ENCODE peak calls at places on chromosome 21, in four cellular contexts. Q is HFF-Myc, C is lower leg skin, U is breast epithelium. V is an unnamed sample.

GRCh38 chr21:41634211-41634694 is 126.3 kb upstream of the TMPRSS2 start:
- DNase-seq in Q (no peak), C (no peak), U (peak; percentile 92), V (no peak)

GRCh38 chr21:34642211-34643075 is 26.4 kb upstream of the CLIC6 start:
- DNase-seq in Q (no peak), C (no peak), U (no peak), V (no peak)

GRCh38 chr21:28742527-28742926 is 250.2 kb downstream of the LTN1 start:
- DNase-seq in Q (no peak), C (no peak), U (no peak), V (no peak)

GRCh38 chr21:45996311-45997204 is 15.0 kb downstream of the COL6A1 start:
- DNase-seq in Q (no peak), C (no peak), U (peak; percentile 6), V (no peak)

GRCh38 chr21:41648591-41649031 is 118.2 kb downstream of the RIPK4 start:
- DNase-seq in Q (no peak), C (no peak), U (peak; percentile 54), V (no peak)

GRCh38 chr21:29656504-29657227 is 283.1 kb downstream of the GRIK1 start:
- DNase-seq in Q (peak; percentile 35), C (no peak), U (no peak), V (no peak)

GRCh38 chr21:45970674-45971486 is 10.7 kb upstream of the COL6A1 start:
- DNase-seq in Q (no peak), C (no peak), U (no peak), V (no peak)

GRCh38 chr21:46145159-46145839 is 10.1 kb downstream of the FTCD start:
- DNase-seq in Q (no peak), C (no peak), U (no peak), V (no peak)

GRCh38 chr21:19648376-19648775 is 1244.8 kb upstream of the TMPRSS15 start:
- DNase-seq in Q (no peak), C (no peak), U (no peak), V (no peak)

GRCh38 chr21:16113052-16113715 is 383.4 kb downstream of the USP25 start:
- DNase-seq in Q (no peak), C (no peak), U (no peak), V (no peak)

GRCh38 chr21:15064576-15065380 is at the start of gene NRIP1:
- DNase-seq in Q (peak; percentile 48), C (peak; percentile 86), U (peak; percentile 82), V (peak; percentile 72)

GRCh38 chr21:16913010-16913409 is 599.8 kb upstream of the CXADR start:
- DNase-seq in Q (no peak), C (no peak), U (no peak), V (no peak)

GRCh38 chr21:31222142-31222541 is 121.9 kb downstream of the TIAM1 start:
- DNase-seq in Q (peak; percentile 1), C (no peak), U (no peak), V (no peak)

GRCh38 chr21:41933259-41934079 is 20.3 kb downstream of the C2CD2 start:
- DNase-seq in Q (no peak), C (no peak), U (peak; percentile 81), V (no peak)

GRCh38 chr21:29499734-29500343 is 201.1 kb downstream of the BACH1 start:
- DNase-seq in Q (peak; percentile 17), C (no peak), U (no peak), V (no peak)

DNA sequence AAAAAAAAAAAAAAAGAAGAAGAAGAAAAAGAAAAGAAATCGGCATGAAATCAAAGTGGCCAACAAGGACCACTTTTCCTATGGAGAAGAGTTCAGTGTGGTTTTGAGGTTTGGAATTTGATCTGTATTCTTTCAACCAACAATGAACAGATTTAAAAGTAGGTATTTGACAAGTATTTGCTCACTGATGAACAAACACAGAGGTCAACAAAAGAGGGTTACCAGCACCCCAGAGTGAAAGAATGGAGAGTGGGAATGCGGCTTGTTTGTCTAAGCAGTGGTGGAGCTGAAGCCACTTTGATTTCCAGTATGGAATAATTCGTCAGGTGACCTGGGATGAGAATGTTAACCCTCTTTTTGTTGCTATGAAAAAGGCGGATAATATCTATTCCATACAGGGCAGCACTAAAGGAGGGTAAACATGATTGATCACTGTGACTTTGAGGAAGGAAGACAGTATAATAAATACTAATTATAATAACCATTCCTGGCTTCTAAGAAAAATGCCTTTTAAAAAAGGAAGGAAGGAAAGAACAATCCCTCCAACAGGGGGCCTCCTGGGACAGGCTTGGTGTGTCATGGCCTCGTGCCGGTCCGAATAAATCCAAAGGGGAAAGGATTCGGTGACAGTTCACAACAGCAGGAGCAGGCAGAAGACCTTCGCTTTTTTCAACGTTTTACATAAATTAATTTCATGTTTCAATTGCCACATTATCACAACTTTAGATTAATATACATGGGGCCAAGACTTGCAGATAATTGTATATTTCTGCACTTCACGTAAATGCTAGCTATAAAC is 37.2 kb upstream of the SIM2 start:
- DNase-seq in Q (no peak), C (no peak), U (no peak), V (no peak)
- TF ChIP-seq CTCF in Q (peak; percentile 57), C (no peak), U (no peak), V (peak; percentile 27)

DNA sequence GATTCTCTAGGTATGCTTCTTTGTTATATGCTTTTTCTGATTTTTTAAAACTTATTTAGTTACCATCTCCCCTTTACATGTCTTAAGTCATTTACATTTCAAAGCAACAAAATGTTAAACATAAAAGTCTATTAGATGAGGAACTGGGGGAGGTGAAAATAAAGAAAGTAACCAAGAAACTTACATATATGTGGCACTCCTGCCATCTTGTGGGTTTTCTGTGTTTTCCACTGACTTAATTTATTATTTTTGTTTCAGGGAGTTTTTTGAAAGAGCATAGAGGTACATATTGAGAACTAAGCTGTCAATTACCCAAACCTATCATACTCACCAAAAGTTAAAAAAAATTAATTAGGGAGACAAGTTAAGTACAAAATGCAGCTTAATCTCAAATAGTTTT is 1531.1 kb downstream of the MRPL39 start:
- DNase-seq in Q (no peak), C (no peak), U (no peak), V (no peak)
- TF ChIP-seq CTCF in Q (no peak), C (no peak), U (no peak), V (no peak)

DNA sequence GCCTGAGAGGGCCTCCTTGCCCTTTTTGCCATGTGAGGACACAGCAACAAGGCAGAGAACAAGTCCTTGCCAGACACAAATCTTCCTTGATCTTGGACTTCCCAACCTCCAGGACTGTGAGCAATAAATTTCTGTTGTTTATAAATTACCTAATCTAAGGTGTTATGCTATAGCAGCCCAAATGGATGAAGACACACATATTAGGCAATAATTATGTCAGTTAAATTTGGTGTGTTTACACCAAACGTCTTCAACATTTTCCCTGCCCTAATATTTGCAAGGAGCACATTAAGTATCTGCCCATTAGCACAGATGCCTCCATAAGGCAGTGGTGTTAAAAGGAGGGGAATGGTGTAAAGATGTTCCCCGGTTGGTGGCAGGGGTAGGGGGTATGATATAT is 94.8 kb downstream of the ETS2 start:
- DNase-seq in Q (no peak), C (no peak), U (no peak), V (no peak)
- TF ChIP-seq CTCF in Q (no peak), C (no peak), U (no peak), V (no peak)

GRCh38 chr21:36320421-36321324 is 676 bp downstream of the MORC3 start:
- DNase-seq in Q (no peak), C (peak; percentile 69), U (peak; percentile 51), V (peak; percentile 76)

GRCh38 chr21:36321325-36322082 is 1.5 kb downstream of the MORC3 start:
- DNase-seq in Q (no peak), C (no peak), U (no peak), V (no peak)

GRCh38 chr21:36322083-36322424 is 2.1 kb downstream of the MORC3 start:
- DNase-seq in Q (no peak), C (no peak), U (no peak), V (no peak)

GRCh38 chr21:36316872-36317484 is 3.0 kb upstream of the MORC3 start:
- DNase-seq in Q (no peak), C (no peak), U (no peak), V (no peak)

DNA sequence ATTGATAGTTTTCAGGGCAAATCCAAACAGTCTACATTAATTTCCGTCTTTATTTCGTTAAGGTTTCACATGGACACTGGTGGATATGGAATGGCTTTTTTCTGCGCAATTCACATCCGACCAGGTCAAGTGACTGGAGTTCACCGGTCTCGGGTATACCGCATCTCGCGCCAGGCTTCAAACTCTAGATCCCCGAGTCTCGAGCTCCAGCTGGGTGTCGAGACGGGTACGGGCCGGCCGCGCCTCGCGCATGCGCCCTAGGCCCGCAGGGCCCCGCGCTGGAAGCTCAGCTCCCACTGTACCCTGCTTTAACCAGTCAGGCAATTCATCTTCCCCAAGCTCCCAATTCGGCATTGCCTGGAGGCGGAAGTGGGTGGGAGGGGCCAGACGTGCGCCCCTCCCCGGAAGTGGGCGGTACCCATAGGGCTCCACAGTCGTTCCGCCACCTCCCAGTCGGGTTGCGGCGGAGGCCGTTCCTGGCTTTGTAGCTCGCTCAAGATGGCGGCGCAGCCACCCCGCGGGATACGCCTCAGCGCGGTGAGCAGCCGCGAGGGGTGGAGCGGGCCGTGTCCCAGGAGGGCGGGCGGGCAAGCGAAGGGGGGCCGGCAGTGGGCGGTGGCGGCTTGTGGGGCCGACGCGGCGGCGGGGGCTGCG is at the start of gene MORC3:
- DNase-seq in Q (peak; percentile 98), C (peak; percentile 98), U (peak; percentile 98), V (peak; percentile 99)
- TF ChIP-seq CTCF in Q (no peak), C (no peak), U (no peak), V (no peak)

GRCh38 chr21:44761011-44761729 is 40.5 kb downstream of the UBE2G2 start:
- DNase-seq in Q (no peak), C (no peak), U (no peak), V (peak; percentile 39)
- TF ChIP-seq CTCF in Q (peak; percentile 44), C (no peak), U (no peak), V (peak; percentile 23)

GRCh38 chr21:44740721-44741120 is 29.3 kb upstream of the TSPEAR start:
- DNase-seq in Q (no peak), C (no peak), U (no peak), V (no peak)

GRCh38 chr21:44741921-44742320 is 30.5 kb upstream of the TSPEAR start:
- DNase-seq in Q (no peak), C (no peak), U (no peak), V (no peak)

GRCh38 chr21:44739316-44739715 is 27.9 kb upstream of the TSPEAR start:
- DNase-seq in Q (no peak), C (no peak), U (no peak), V (no peak)

GRCh38 chr21:44738621-44739020 is 27.2 kb upstream of the TSPEAR start:
- DNase-seq in Q (no peak), C (no peak), U (no peak), V (no peak)

DNA sequence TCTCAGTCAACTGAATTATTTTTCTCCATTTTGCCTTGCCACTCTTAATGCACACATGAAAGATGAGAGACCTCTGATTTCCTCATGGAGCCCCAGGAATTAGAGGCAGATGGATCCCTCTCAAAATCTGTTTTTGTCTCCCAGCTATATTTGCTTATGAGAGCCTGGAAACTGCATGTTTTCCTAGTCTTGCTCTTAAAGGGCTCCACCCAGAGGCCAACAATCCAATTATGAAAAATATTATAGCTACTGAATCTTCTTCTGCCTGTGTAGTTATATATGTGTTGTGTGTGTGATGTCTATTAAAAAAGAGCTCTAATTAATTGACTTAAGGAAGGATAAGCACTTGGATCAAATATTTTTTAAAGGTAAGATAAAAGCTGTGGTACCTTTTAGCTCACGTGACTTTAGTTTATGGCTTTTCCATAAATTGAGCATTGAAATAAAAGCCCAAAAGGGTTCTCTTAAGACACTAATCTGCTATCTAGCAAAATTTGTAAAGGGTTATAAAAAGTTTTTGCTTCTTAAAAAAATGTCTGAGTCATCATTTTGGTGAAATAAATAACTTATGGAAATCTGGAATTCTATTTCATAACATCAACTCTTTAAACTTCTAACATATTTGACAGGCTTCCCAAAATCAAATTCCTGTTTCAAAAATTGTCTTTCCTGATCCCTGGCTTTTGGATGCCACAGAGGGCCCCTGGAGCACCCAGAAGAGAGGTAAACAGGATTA is 31.2 kb upstream of the TSPEAR start:
- DNase-seq in Q (no peak), C (no peak), U (no peak), V (no peak)
- TF ChIP-seq CTCF in Q (peak; percentile 14), C (no peak), U (no peak), V (no peak)